ENCODE peak calls at places on chromosomes 2 and 18, in four cellular contexts. J, T, B and Y are unnamed samples.
A peak's percentile ranks its signal among the peaks of the same experiment; 100 is the strongest.

GRCh38 chr2:235347691-235348090 is 146.2 kb upstream of the AGAP1 start:
- DNase-seq in J (no peak), T (no peak), B (no peak), Y (peak; percentile 61)

GRCh38 chr2:75523313-75524275 is 37.1 kb downstream of the EVA1A start:
- DNase-seq in J (no peak), T (no peak), B (no peak), Y (peak; percentile 94)

GRCh38 chr18:55839350-55839749 is 251.4 kb upstream of the TCF4 start:
- DNase-seq in J (no peak), T (no peak), B (no peak), Y (peak; percentile 84)

GRCh38 chr2:232444409-232445148 is 11.4 kb upstream of the ALPI start:
- DNase-seq in J (peak; percentile 45), T (no peak), B (peak; percentile 36), Y (peak; percentile 69)

GRCh38 chr2:71779306-71779855 is 326.0 kb downstream of the DYSF start:
- DNase-seq in J (no peak), T (no peak), B (no peak), Y (no peak)

GRCh38 chr2:24509425-24509824 is 18.4 kb downstream of the NCOA1 start:
- DNase-seq in J (no peak), T (no peak), B (no peak), Y (no peak)

GRCh38 chr2:186437719-186438118 is 48.3 kb upstream of the ZC3H15 start:
- DNase-seq in J (no peak), T (no peak), B (no peak), Y (no peak)

GRCh38 chr2:152406836-152407161 is 71.8 kb downstream of the FMNL2 start:
- DNase-seq in J (no peak), T (no peak), B (no peak), Y (peak; percentile 69)

GRCh38 chr2:81077396-81077795 is 772.8 kb upstream of the LRRTM1 start:
- DNase-seq in J (no peak), T (no peak), B (no peak), Y (no peak)

GRCh38 chr2:147463881-147464520 is 380.8 kb upstream of the ACVR2A start:
- DNase-seq in J (no peak), T (no peak), B (no peak), Y (peak; percentile 91)